ENCODE peak calls at places on chromosome 17, in six cellular contexts. V is WTC11, R is GM12878, I is HCT116, T is K562, A is H1. O is an unnamed sample.

GRCh38 chr17:67605259-67605912 is 112.3 kb upstream of the NOL11 start:
- DNase-seq in V (no peak), R (no peak), I (no peak), T (no peak), A (no peak), O (no peak)

GRCh38 chr17:37067555-37068111 is 118.9 kb downstream of the AATF start:
- DNase-seq in V (no peak), R (no peak), I (peak), T (peak), A (no peak), O (no peak)

GRCh38 chr17:66540131-66540781 is 237.8 kb downstream of the PRKCA start:
- DNase-seq in V (peak), R (no peak), I (no peak), T (no peak), A (peak), O (no peak)

GRCh38 chr17:17837380-17837821 is 615 bp upstream of the SREBF1 start:
- DNase-seq in V (no peak), R (no peak), I (peak), T (peak), A (no peak), O (no peak)

GRCh38 chr17:8125947-8126305 is 2.0 kb upstream of the HES7 start:
- DNase-seq in V (peak), R (no peak), I (no peak), T (peak), A (no peak), O (no peak)

GRCh38 chr17:5837055-5837491 is 233.1 kb upstream of the WSCD1 start:
- DNase-seq in V (no peak), R (no peak), I (peak), T (no peak), A (no peak), O (no peak)

GRCh38 chr17:68085751-68086445 is 50.4 kb downstream of the KPNA2 start:
- DNase-seq in V (no peak), R (no peak), I (no peak), T (peak), A (no peak), O (no peak)

GRCh38 chr17:33647976-33648375 is 354.9 kb upstream of the ASIC2 start:
- DNase-seq in V (no peak), R (no peak), I (no peak), T (peak), A (no peak), O (peak)

GRCh38 chr17:75110307-75110937 is 653 bp downstream of the ARMC7 start:
- DNase-seq in V (peak), R (no peak), I (no peak), T (peak), A (peak), O (no peak)

GRCh38 chr17:68198931-68199836 is 48.7 kb upstream of the AMZ2 start:
- DNase-seq in V (peak), R (no peak), I (no peak), T (no peak), A (peak), O (no peak)

GRCh38 chr17:42275527-42276358 is 448 bp downstream of the STAT5B start:
- DNase-seq in V (peak), R (no peak), I (no peak), T (peak), A (peak), O (peak)

DNA sequence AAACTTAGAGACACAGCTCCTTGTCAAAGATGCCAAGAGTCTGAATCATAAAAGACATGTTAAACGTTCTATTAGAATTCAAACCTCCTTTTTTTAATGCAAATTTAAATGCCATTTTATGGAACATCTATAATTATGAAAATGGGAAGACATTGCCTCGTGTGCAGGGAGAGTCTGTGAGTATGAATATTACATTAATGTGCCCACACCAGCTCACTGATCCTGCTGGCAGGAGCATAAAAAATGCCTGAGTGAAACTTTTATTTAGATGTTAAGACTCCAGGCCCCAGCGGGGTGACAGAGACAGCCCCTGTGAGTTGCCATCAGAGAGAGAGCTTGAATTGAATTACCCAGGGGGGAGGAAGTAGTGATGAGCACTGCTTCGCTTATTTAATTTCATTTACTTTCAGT is 84.8 kb downstream of the SNX11 start:
- DNase-seq in V (no peak), R (no peak), I (no peak), T (no peak), A (no peak), O (no peak)
- TF ChIP-seq SP1 in V (no peak), R (no peak), I (no peak), T (no peak), A (no peak), O (no peak)

DNA sequence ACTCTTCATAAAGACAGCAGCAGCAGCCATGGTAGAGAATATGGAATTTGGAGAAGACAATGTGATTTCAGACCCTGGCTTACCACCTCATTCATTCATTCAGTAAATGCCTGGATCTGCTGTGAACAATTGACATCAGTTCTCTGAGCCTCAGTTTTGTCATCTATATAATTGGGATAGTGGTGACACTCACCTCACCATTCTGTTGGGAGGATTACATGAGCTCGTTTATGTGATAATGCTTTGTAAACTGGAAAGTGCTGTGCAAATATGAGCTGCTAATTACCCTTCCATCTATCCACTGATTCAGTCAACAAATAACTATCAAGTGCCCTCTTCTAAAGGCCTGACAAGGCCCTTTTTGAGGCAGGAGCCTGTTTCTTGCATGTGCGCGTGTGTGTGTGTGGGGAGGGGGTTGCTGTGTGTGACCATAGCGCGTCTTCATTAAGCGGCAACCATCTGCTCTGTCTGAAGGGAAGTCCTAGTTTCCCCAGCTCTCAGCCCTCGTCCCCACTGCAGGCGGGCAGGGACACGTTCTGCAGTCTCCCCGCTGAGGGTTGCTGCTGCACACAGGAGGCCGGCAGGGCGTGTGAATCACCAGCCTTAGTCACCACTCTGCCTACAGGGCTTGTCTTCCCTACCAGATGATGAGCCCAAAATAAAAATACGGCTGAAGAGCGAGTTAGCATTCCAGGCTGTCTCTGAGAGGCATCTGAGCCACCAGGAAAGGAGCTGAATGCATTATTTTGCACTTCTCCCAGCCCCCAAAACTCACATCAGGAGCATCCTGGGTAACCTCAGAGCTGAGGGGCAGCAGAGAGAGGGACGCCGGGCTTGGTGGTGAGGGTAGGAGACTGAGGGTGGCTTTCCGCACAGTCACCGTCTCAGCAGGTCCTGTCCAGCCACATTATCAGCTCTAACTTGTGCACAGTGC is 19.9 kb downstream of the ARL4D start:
- DNase-seq in V (no peak), R (no peak), I (peak), T (peak), A (no peak), O (peak)
- TF ChIP-seq SP1 in V (no peak), R (no peak), I (peak), T (no peak), A (no peak), O (no peak)

DNA sequence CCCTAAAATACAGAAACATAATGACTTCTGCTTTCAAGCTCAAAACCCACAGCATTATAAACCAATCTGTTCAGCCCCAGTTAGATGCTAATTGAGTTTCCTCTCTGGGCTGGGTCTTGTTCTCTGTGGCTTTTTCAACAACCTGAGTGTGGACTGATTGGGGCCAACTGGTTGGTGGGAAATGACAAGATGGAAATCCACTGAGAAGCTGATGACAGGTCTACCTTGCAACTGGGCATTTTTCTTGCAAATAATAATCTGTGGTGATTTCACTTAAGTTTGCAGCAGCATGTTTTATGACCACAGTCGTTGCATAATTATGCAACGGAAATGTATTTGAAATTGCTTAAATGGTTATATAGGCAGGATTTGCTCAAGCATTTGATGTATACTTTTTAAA is 69.8 kb downstream of the AKAP1 start:
- DNase-seq in V (no peak), R (no peak), I (no peak), T (no peak), A (no peak), O (no peak)
- TF ChIP-seq SP1 in V (no peak), R (no peak), I (no peak), T (no peak), A (no peak), O (no peak)

GRCh38 chr17:48462946-48463345 is 32.9 kb upstream of the SKAP1 start:
- DNase-seq in V (no peak), R (no peak), I (no peak), T (no peak), A (no peak), O (no peak)
- TF ChIP-seq SP1 in V (no peak), R (no peak), I (no peak), T (no peak), A (no peak), O (no peak)

GRCh38 chr17:14200354-14200753 is 36.3 kb downstream of the CDRT15 start:
- DNase-seq in V (no peak), R (no peak), I (no peak), T (no peak), A (no peak), O (no peak)
- TF ChIP-seq SP1 in V (no peak), R (no peak), I (no peak), T (no peak), A (no peak), O (no peak)

DNA sequence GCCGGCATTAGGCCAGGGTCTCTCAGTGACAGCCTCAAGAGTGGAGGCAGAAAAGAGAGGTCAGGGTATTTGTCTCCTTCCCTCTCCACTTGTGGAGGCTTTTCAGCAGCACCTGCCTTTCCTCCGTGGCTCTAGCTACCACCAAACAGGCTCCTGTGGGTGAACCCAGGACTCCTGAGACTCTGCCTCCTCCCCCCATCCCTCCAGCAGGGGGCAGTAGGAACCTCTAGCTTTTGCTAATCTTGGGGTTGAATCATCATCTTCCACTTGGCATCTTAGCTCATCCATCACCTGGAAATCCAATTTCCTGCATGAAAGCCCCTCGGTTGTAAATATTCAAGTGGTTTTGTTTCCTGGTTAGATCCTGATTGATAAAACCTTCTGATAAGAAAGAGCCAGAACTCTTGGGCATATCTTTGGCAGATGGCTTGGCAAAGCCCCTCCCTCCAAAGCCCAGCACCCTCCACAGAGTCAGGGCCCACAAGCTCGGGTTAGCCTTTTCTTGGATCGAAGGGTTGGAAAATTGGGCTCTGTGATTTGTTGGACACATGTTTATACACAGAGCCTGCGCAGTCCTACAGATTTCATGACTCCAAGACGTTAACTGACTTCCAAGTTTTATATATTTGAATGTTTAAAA is 322.1 kb downstream of the MAP2K4 start:
- DNase-seq in V (peak), R (no peak), I (peak), T (peak), A (peak), O (peak)
- TF ChIP-seq SP1 in V (no peak), R (no peak), I (no peak), T (no peak), A (no peak), O (no peak)

GRCh38 chr17:10075919-10076318 is 122.5 kb downstream of the GAS7 start:
- DNase-seq in V (no peak), R (no peak), I (no peak), T (no peak), A (no peak), O (no peak)
- TF ChIP-seq SP1 in V (no peak), R (no peak), I (no peak), T (no peak), A (no peak), O (no peak)

GRCh38 chr17:78828470-78829185 is 12.0 kb downstream of the USP36 start:
- DNase-seq in V (no peak), R (no peak), I (peak), T (peak), A (no peak), O (peak)
- TF ChIP-seq SP1 in V (no peak), R (no peak), I (no peak), T (no peak), A (no peak), O (no peak)